ENCODE peak calls at places on chromosomes 7 and 10, in five cellular contexts. W is GM23248, X is WERI-Rb-1, Z is tibial nerve, M is keratinocyte. C is an unnamed sample.

GRCh38 chr7:154953006-154953684 is 49.8 kb downstream of the PAXIP1 start:
- DNase-seq in W (peak), X (peak), Z (peak), M (no peak), C (peak)

GRCh38 chr7:77940647-77941046 is 142.1 kb downstream of the PHTF2 start:
- DNase-seq in W (peak), X (no peak), Z (peak), M (no peak), C (no peak)

GRCh38 chr7:3493499-3493898 is 192.4 kb downstream of the SDK1 start:
- DNase-seq in W (peak), X (no peak), Z (no peak), M (no peak), C (no peak)

GRCh38 chr7:82081644-82082224 is 311.9 kb upstream of the HGF start:
- DNase-seq in W (no peak), X (no peak), Z (no peak), M (no peak), C (no peak)

GRCh38 chr7:3103614-3104399 is 60.1 kb upstream of the CARD11 start:
- DNase-seq in W (no peak), X (no peak), Z (peak), M (no peak), C (no peak)

GRCh38 chr10:93554760-93555432 is 11.6 kb upstream of the FFAR4 start:
- DNase-seq in W (peak), X (peak), Z (peak), M (no peak), C (peak)

GRCh38 chr10:131429141-131429540 is 117.6 kb upstream of the TCERG1L start:
- DNase-seq in W (no peak), X (no peak), Z (no peak), M (no peak), C (no peak)

GRCh38 chr7:154330318-154330717 is 278.1 kb downstream of the DPP6 start:
- DNase-seq in W (no peak), X (no peak), Z (no peak), M (no peak), C (no peak)

GRCh38 chr10:70335246-70335613 is 47.2 kb downstream of the LRRC20 start:
- DNase-seq in W (no peak), X (no peak), Z (no peak), M (no peak), C (no peak)

GRCh38 chr7:145036592-145037386 is 200.9 kb upstream of the TPK1 start:
- DNase-seq in W (peak), X (peak), Z (peak), M (no peak), C (no peak)

GRCh38 chr7:157224627-157225026 is 85.9 kb downstream of the UBE3C start:
- DNase-seq in W (peak), X (no peak), Z (no peak), M (no peak), C (no peak)

GRCh38 chr7:7970113-7970619 is 1.6 kb downstream of the GLCCI1 start:
- DNase-seq in W (peak), X (peak), Z (no peak), M (no peak), C (no peak)

GRCh38 chr7:85018498-85018897 is 168.4 kb downstream of the SEMA3D start:
- DNase-seq in W (no peak), X (no peak), Z (no peak), M (no peak), C (no peak)
- H3K27ac ChIP-seq in W (no peak), X (no peak), Z (no peak), M (no peak), C (no peak)

GRCh38 chr10:34413214-34413613 is 401.9 kb downstream of the PARD3 start:
- DNase-seq in W (no peak), X (no peak), Z (no peak), M (no peak), C (no peak)

GRCh38 chr10:34406463-34407138 is 408.5 kb downstream of the PARD3 start:
- DNase-seq in W (no peak), X (no peak), Z (no peak), M (no peak), C (no peak)

GRCh38 chr10:34403512-34403911 is 411.6 kb downstream of the PARD3 start:
- DNase-seq in W (no peak), X (no peak), Z (no peak), M (no peak), C (no peak)

GRCh38 chr10:34405611-34406462 is 409.3 kb downstream of the PARD3 start:
- DNase-seq in W (peak), X (no peak), Z (no peak), M (no peak), C (no peak)

DNA sequence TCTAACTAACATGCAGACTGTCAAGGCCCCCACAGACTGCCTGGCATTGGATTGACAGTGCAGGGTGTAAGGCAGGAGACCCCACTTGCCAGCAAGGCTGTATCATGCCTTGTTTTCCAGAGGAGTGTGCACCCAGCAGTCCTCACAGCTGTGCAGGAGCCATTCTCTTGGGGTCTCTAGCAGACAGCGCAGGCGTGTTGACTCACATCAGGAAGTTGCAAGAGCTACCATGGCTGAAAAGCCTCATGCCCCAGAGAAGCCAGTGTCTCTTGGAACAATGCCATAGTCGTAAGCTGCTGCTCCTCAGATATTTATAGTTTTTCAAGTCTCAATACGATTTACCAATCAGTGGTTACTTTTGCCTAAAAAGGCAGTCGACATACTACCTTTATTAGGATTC is 407.9 kb downstream of the PARD3 start:
- DNase-seq in W (no peak), X (no peak), Z (no peak), M (no peak), C (no peak)
- H3K27ac ChIP-seq in W (no peak), X (no peak), Z (no peak), M (no peak), C (no peak)

GRCh38 chr7:131524699-131525098 is 31.7 kb downstream of the PODXL start:
- DNase-seq in W (no peak), X (no peak), Z (no peak), M (no peak), C (no peak)
- H3K27ac ChIP-seq in W (no peak), X (no peak), Z (no peak), M (no peak), C (no peak)

GRCh38 chr10:14750900-14751575 is 23.7 kb downstream of the FAM107B start:
- DNase-seq in W (no peak), X (no peak), Z (no peak), M (no peak), C (no peak)
- H3K27ac ChIP-seq in W (no peak), X (no peak), Z (peak), M (no peak), C (no peak)

C was measured in pancreas.